ENCODE peak calls at places on chromosomes 16 and 17, in eight cellular contexts. U is amygdala, Q is substantia nigra, P is neural crest cell, T is fibroblast of pulmonary artery, Z is NCI-H2029, C is RPMI7951, R is WERI-Rb-1. W is an unnamed sample.

GRCh38 chr17:63435681-63436522 is 10.2 kb downstream of the CYB561 start:
- DNase-seq in Z (peak), Q (no peak), U (no peak), T (no peak), P (no peak), R (no peak), C (peak), W (no peak)

GRCh38 chr17:17922198-17922901 is 49.9 kb downstream of the TOM1L2 start:
- DNase-seq in Q (no peak), C (no peak), U (no peak), Z (no peak), R (no peak), P (no peak), T (no peak), W (no peak)

GRCh38 chr17:28494445-28495188 is 11.5 kb upstream of the FOXN1 start:
- DNase-seq in C (peak), Q (peak), R (peak), Z (peak), P (peak), U (peak), T (peak), W (peak)

GRCh38 chr17:8225813-8226535 is 15.6 kb upstream of the AURKB start:
- DNase-seq in T (peak), Z (no peak), R (no peak), C (peak), P (peak), Q (peak), U (peak), W (no peak)

GRCh38 chr17:65409381-65409780 is 152.1 kb downstream of the AXIN2 start:
- DNase-seq in P (no peak), R (no peak), T (no peak), Z (no peak), Q (no peak), U (no peak), C (no peak), W (no peak)

GRCh38 chr17:62627904-62628603 is 584 bp downstream of the MRC2 start:
- DNase-seq in Q (no peak), T (peak), Z (no peak), R (no peak), U (no peak), P (no peak), C (peak), W (no peak)

GRCh38 chr17:7479139-7479388 is 367 bp downstream of the ZBTB4 start:
- DNase-seq in C (no peak), Q (no peak), R (no peak), Z (no peak), P (no peak), U (no peak), T (no peak), W (no peak)

GRCh38 chr16:73176577-73177013 is 128.7 kb upstream of the ZFHX3 start:
- DNase-seq in Z (no peak), T (peak), P (no peak), C (peak), U (no peak), R (no peak), Q (no peak), W (no peak)

GRCh38 chr17:17403899-17404576 is 72.8 kb upstream of the MED9 start:
- DNase-seq in Q (no peak), T (no peak), Z (no peak), U (no peak), R (no peak), C (no peak), P (no peak), W (peak)

W was measured in DMS 273 treated with DMSO at 0.1 percent for 48 hours.